ENCODE peak calls at places on chromosomes 12 and 14, in six cellular contexts. J, T, U, I, S and F are unnamed samples.
A peak's percentile ranks its signal among the peaks of the same experiment; 100 is the strongest.

GRCh38 chr12:109581334-109581691 is 7.7 kb downstream of the MVK start:
- DNase-seq in J (no peak), S (no peak), U (no peak), I (no peak), T (no peak), F (no peak)

GRCh38 chr12:106290666-106291065 is 11.9 kb upstream of the TCP11L2 start:
- DNase-seq in J (no peak), U (no peak), S (no peak), T (no peak), I (no peak), F (no peak)

GRCh38 chr12:115325858-115326257 is 641.9 kb upstream of the TBX3 start:
- DNase-seq in J (no peak), T (no peak), U (peak; percentile 27), S (no peak), I (no peak), F (no peak)

GRCh38 chr12:128316981-128317526 is 50.1 kb downstream of the TMEM132C start:
- DNase-seq in T (no peak), I (no peak), J (no peak), S (no peak), U (peak; percentile 11), F (no peak)

GRCh38 chr12:132366341-132366861 is 37.0 kb upstream of the GALNT9 start:
- DNase-seq in T (no peak), I (no peak), J (no peak), U (no peak), S (no peak), F (no peak)

GRCh38 chr14:99252443-99252939 is 19.5 kb downstream of the BCL11B start:
- DNase-seq in I (no peak), U (no peak), T (no peak), J (no peak), S (no peak), F (no peak)

GRCh38 chr14:31206536-31207286 is 882 bp downstream of the HECTD1 start:
- DNase-seq in I (peak; percentile 44), T (no peak), J (no peak), U (no peak), S (peak; percentile 57), F (no peak)

GRCh38 chr12:110046451-110047187 is 1.7 kb downstream of the C12orf76 start:
- DNase-seq in I (no peak), T (no peak), U (peak; percentile 28), J (no peak), S (no peak), F (no peak)

GRCh38 chr12:52903855-52904508 is 894 bp downstream of the KRT8 start:
- DNase-seq in U (peak; percentile 23), J (peak; percentile 25), I (no peak), S (no peak), T (no peak), F (peak; percentile 63)

GRCh38 chr12:112005419-112006395 is 7.3 kb downstream of the TMEM116 start:
- DNase-seq in U (peak; percentile 44), S (no peak), J (no peak), T (no peak), I (no peak), F (no peak)

GRCh38 chr12:6773662-6774351 is 1.5 kb downstream of the LAG3 start:
- DNase-seq in I (no peak), S (no peak), J (no peak), U (no peak), T (no peak), F (no peak)

GRCh38 chr14:62301911-62302310 is 539.7 kb downstream of the SNAPC1 start:
- DNase-seq in T (no peak), J (no peak), S (no peak), I (no peak), U (peak; percentile 0), F (no peak)